ENCODE peak calls at places on chromosomes 16 and 17, in seven cellular contexts. J is fibroblast of lung, H is uterus, R is aorta, S is PC-9, I is SJCRH30, K is breast epithelium. D is an unnamed sample. For H3K36me3, the result is how much of the 10 kb centered on the place peaks cover.

GRCh38 chr16:72908362-72908838 is 139.5 kb downstream of the ZFHX3 start:
- DNase-seq in S (no peak), J (no peak), H (no peak), K (no peak), I (no peak), R (no peak), D (no peak)

GRCh38 chr17:61574542-61575351 is 16.3 kb downstream of the NACA2 start:
- DNase-seq in R (no peak), K (no peak), J (peak), S (peak), H (no peak), I (peak), D (no peak)

GRCh38 chr17:64081802-64082799 is 47.8 kb downstream of the ERN1 start:
- DNase-seq in J (peak), K (no peak), H (no peak), S (peak), I (no peak), R (no peak), D (peak)

GRCh38 chr17:9645858-9646555 is 690 bp downstream of the USP43 start:
- DNase-seq in K (peak), I (no peak), J (peak), H (no peak), S (peak), R (no peak), D (peak)

GRCh38 chr16:83335076-83335475 is 472.7 kb upstream of the HSBP1 start:
- DNase-seq in J (peak), H (no peak), I (no peak), S (no peak), R (no peak), K (no peak), D (no peak)

GRCh38 chr16:66166451-66166850 is 200.0 kb upstream of the CDH5 start:
- DNase-seq in S (no peak), K (no peak), J (peak), I (no peak), H (no peak), R (no peak), D (no peak)

GRCh38 chr16:10521681-10522274 is 58.6 kb downstream of the EMP2 start:
- DNase-seq in R (peak), J (peak), K (no peak), S (peak), H (peak), I (peak), D (peak)

GRCh38 chr16:29148867-29149272 is 164.0 kb downstream of the LAT start:
- DNase-seq in J (no peak), R (peak), H (no peak), I (no peak), K (peak), S (no peak), D (peak)

GRCh38 chr17:2749784-2750181 is 331 bp upstream of the CCDC92B start:
- DNase-seq in I (peak), H (peak), S (peak), R (peak), J (peak), K (peak), D (peak)
- H3K36me3 ChIP-seq in I (under half), H (under half), S (under half), R (under half), J (under half), K (under half), D (under half)

GRCh38 chr16:8631818-8632217 is 10.3 kb downstream of the METTL22 start:
- DNase-seq in J (no peak), S (no peak), R (no peak), I (no peak), H (no peak), K (no peak), D (no peak)
- H3K36me3 ChIP-seq in J (under half), S (under half), R (under half), I (half or more), H (under half), K (under half), D (half or more)

DNA sequence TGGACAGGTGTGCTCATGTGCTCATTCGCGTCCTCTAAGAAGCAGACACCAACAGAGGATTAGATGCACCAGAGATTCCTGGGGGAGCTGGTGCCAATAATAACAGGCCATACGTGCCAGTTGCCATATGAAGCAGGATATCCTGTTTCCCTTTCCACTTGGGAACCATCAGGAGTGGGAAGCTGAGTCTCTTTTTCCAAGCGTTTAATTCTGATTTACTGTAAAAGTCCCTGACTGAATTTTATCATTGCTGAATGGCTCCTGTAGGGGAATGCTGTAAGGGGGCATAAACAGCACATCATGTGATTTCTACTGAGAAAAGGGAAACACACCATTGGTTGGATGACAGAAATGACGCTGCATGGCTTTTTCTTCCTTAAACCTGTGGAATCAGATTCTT is 113.3 kb downstream of the IRF8 start:
- DNase-seq in H (no peak), J (no peak), K (no peak), I (no peak), S (no peak), R (no peak), D (no peak)
- H3K36me3 ChIP-seq in H (under half), J (under half), K (under half), I (under half), S (under half), R (under half), D (under half)

DNA sequence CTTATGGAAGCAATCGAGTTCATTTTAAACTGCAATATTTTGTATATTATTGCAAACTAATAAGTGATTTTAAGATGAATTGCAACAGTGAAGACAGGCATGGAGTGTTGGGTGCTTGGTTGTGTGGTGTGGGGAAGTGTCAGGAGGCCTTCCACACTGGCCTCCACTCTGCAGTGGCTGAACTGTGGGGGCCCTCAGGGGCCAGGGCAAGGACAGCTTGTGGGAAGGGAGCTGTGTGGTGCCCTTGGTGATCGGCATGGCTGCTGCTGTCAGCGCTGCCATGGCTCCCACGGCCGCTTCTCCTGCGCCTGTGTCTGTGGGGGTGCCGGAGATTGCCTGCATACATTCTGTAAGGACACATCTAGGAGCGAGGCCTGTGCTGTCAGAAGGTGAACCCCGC is 19.2 kb downstream of the TCF25 start:
- DNase-seq in J (no peak), H (no peak), S (no peak), K (no peak), I (no peak), R (no peak), D (no peak)
- H3K36me3 ChIP-seq in J (under half), H (under half), S (under half), K (under half), I (under half), R (under half), D (under half)

DNA sequence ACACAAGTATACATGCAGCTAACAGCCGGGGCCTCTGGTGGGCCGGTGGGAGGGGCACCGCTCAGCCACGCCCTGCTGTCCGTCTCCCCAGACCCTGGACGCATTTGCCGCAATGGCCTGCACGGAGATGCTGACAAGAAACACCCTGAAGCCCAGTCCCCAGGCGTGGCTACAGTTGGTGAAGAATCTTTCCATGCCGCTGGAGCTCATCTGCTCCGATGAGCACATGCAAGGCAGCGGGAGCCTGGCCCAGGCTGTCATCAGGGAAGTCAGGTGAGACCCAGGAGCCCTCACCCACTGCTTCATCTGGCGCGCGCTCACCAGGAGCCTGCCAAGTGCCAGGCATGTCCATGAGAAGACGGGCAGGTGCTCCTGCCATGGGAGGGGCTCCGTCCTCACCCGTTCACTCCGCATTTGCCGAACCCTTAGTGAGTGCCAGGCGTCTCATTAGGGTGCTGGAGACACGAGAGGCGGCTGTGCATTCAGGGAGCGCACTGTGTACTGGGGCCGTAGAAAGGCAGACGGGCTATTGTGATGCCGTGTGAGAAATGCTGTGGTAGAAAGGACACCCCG is 51.4 kb upstream of the ENDOV start:
- DNase-seq in R (peak), H (no peak), J (no peak), S (no peak), I (no peak), K (peak), D (no peak)
- H3K36me3 ChIP-seq in R (under half), H (under half), J (under half), S (under half), I (under half), K (under half), D (under half)

DNA sequence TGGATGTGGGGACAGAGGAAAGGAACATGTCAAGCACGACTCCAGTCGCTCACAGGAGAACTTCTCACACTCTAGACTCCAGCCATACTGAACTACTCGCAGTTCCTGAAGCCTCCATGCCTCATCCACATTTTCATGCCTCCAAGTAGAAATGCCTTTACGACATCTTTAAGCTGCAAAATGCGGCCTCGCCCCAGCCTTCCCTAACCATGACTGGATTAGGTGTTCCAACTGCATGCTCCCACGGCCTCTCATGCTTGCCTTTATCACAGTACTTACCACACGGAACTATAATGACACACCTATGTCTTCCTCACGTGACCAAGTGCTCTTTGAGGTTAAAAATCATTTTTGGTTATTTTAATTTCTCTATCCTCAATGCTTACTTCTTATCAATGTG is 23.9 kb downstream of the SMG6 start:
- DNase-seq in S (no peak), J (no peak), R (no peak), K (no peak), I (no peak), H (no peak), D (no peak)
- H3K36me3 ChIP-seq in S (under half), J (under half), R (under half), K (under half), I (under half), H (under half), D (under half)

GRCh38 chr17:78806451-78806850 is 24.4 kb upstream of the CYTH1 start:
- DNase-seq in J (no peak), H (no peak), K (no peak), S (no peak), R (peak), I (no peak), D (no peak)
- H3K36me3 ChIP-seq in J (under half), H (under half), K (under half), S (under half), R (under half), I (half or more), D (under half)

GRCh38 chr17:82060001-82060380 is 5.6 kb downstream of the DUS1L start:
- DNase-seq in J (no peak), I (no peak), H (no peak), R (no peak), K (no peak), S (no peak), D (no peak)
- H3K36me3 ChIP-seq in J (half or more), I (half or more), H (under half), R (under half), K (under half), S (under half), D (under half)

DNA sequence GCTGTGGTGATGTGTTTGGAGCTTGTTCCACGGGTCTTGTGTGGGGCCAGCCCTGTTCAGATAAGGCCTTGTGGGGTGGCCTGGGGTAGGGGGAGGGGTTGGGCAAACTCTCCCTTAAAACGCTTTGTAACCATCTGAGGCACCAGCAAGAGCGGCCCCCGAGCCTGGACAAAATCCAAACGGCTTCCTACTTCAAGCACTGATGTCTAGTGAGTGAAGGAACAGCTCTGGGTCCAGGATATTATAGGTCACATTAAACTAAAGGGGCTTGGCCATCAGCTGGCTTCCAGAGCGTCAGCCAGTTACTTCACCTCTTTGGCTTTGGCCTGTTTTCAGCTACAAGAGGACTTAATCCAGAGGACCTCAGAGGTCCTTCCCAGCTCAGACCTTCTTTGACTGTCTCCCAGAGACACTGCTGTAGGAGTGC is 11.9 kb downstream of the SERPINF1 start:
- DNase-seq in J (no peak), R (no peak), H (peak), K (no peak), S (no peak), I (no peak), D (no peak)
- H3K36me3 ChIP-seq in J (under half), R (under half), H (under half), K (under half), S (under half), I (under half), D (under half)

D was measured in transverse colon.